ENCODE peak calls at places on chromosome 5, in eight cellular contexts. One of them, this sample, is unnamed.

GRCh38 chr5:160353379-160353778 is 17.0 kb downstream of the C1QTNF2 start:
- DNase-seq in heart left ventricle: peak
- DNase-seq in astrocyte: no peak
- DNase-seq in A549: no peak
- DNase-seq in heart right ventricle: no peak
- DNase-seq in thyroid gland: no peak
- DNase-seq in CD4-positive, alpha-beta T cell: no peak
- DNase-seq in right cardiac atrium: peak
- DNase-seq in this sample: no peak

GRCh38 chr5:146588806-146589355 is 72.9 kb upstream of the GPR151 start:
- DNase-seq in heart left ventricle: no peak
- DNase-seq in astrocyte: no peak
- DNase-seq in A549: no peak
- DNase-seq in heart right ventricle: no peak
- DNase-seq in thyroid gland: no peak
- DNase-seq in CD4-positive, alpha-beta T cell: no peak
- DNase-seq in right cardiac atrium: no peak
- DNase-seq in this sample: no peak

GRCh38 chr5:11822598-11822997 is 81.6 kb downstream of the CTNND2 start:
- DNase-seq in heart left ventricle: no peak
- DNase-seq in astrocyte: no peak
- DNase-seq in A549: no peak
- DNase-seq in heart right ventricle: no peak
- DNase-seq in thyroid gland: no peak
- DNase-seq in CD4-positive, alpha-beta T cell: no peak
- DNase-seq in right cardiac atrium: no peak
- DNase-seq in this sample: no peak

GRCh38 chr5:134524826-134525686 is at the start of gene JADE2:
- DNase-seq in heart left ventricle: peak
- DNase-seq in astrocyte: peak
- DNase-seq in A549: peak
- DNase-seq in heart right ventricle: peak
- DNase-seq in thyroid gland: peak
- DNase-seq in CD4-positive, alpha-beta T cell: peak
- DNase-seq in right cardiac atrium: peak
- DNase-seq in this sample: peak

GRCh38 chr5:81751836-81752643 is 1.1 kb upstream of the SSBP2 start:
- DNase-seq in heart left ventricle: no peak
- DNase-seq in astrocyte: no peak
- DNase-seq in A549: no peak
- DNase-seq in heart right ventricle: peak
- DNase-seq in thyroid gland: no peak
- DNase-seq in CD4-positive, alpha-beta T cell: no peak
- DNase-seq in right cardiac atrium: peak
- DNase-seq in this sample: no peak

GRCh38 chr5:20497356-20497755 is 509.4 kb upstream of the CDH18 start:
- DNase-seq in heart left ventricle: no peak
- DNase-seq in astrocyte: no peak
- DNase-seq in A549: no peak
- DNase-seq in heart right ventricle: no peak
- DNase-seq in thyroid gland: no peak
- DNase-seq in CD4-positive, alpha-beta T cell: no peak
- DNase-seq in right cardiac atrium: no peak
- DNase-seq in this sample: no peak

GRCh38 chr5:68068204-68068603 is 147.4 kb upstream of the PIK3R1 start:
- DNase-seq in heart left ventricle: no peak
- DNase-seq in astrocyte: no peak
- DNase-seq in A549: no peak
- DNase-seq in heart right ventricle: no peak
- DNase-seq in thyroid gland: no peak
- DNase-seq in CD4-positive, alpha-beta T cell: no peak
- DNase-seq in right cardiac atrium: no peak
- DNase-seq in this sample: no peak

GRCh38 chr5:14109041-14109747 is 33.9 kb upstream of the TRIO start:
- DNase-seq in heart left ventricle: no peak
- DNase-seq in astrocyte: peak
- DNase-seq in A549: no peak
- DNase-seq in heart right ventricle: no peak
- DNase-seq in thyroid gland: no peak
- DNase-seq in CD4-positive, alpha-beta T cell: no peak
- DNase-seq in right cardiac atrium: peak
- DNase-seq in this sample: peak

GRCh38 chr5:158763217-158763616 is 336.5 kb downstream of the EBF1 start:
- DNase-seq in heart left ventricle: no peak
- DNase-seq in astrocyte: no peak
- DNase-seq in A549: no peak
- DNase-seq in heart right ventricle: no peak
- DNase-seq in thyroid gland: no peak
- DNase-seq in CD4-positive, alpha-beta T cell: no peak
- DNase-seq in right cardiac atrium: no peak
- DNase-seq in this sample: no peak

GRCh38 chr5:134397196-134397595 is 14.5 kb downstream of the CDKN2AIPNL start:
- DNase-seq in heart left ventricle: no peak
- DNase-seq in astrocyte: no peak
- DNase-seq in A549: no peak
- DNase-seq in heart right ventricle: no peak
- DNase-seq in thyroid gland: no peak
- DNase-seq in CD4-positive, alpha-beta T cell: no peak
- DNase-seq in right cardiac atrium: no peak
- DNase-seq in this sample: no peak

GRCh38 chr5:35483797-35484196 is 133.9 kb upstream of the SPEF2 start:
- DNase-seq in heart left ventricle: no peak
- DNase-seq in astrocyte: no peak
- DNase-seq in A549: no peak
- DNase-seq in heart right ventricle: no peak
- DNase-seq in thyroid gland: no peak
- DNase-seq in CD4-positive, alpha-beta T cell: no peak
- DNase-seq in right cardiac atrium: no peak
- DNase-seq in this sample: no peak

GRCh38 chr5:160369990-160370712 is at the start of gene C1QTNF2:
- DNase-seq in heart left ventricle: peak
- DNase-seq in astrocyte: peak
- DNase-seq in A549: peak
- DNase-seq in heart right ventricle: peak
- DNase-seq in thyroid gland: peak
- DNase-seq in CD4-positive, alpha-beta T cell: no peak
- DNase-seq in right cardiac atrium: peak
- DNase-seq in this sample: peak

GRCh38 chr5:75200776-75201175 is 35.9 kb downstream of the ANKRD31 start:
- DNase-seq in heart left ventricle: no peak
- DNase-seq in astrocyte: peak
- DNase-seq in A549: no peak
- DNase-seq in heart right ventricle: no peak
- DNase-seq in thyroid gland: no peak
- DNase-seq in CD4-positive, alpha-beta T cell: no peak
- DNase-seq in right cardiac atrium: no peak
- DNase-seq in this sample: peak

GRCh38 chr5:35030426-35030825 is 17.3 kb downstream of the AGXT2 start:
- DNase-seq in heart left ventricle: no peak
- DNase-seq in astrocyte: no peak
- DNase-seq in A549: no peak
- DNase-seq in heart right ventricle: no peak
- DNase-seq in thyroid gland: no peak
- DNase-seq in CD4-positive, alpha-beta T cell: no peak
- DNase-seq in right cardiac atrium: no peak
- DNase-seq in this sample: no peak

GRCh38 chr5:52915176-52915875 is 73.8 kb upstream of the ITGA2 start:
- DNase-seq in heart left ventricle: peak
- DNase-seq in astrocyte: peak
- DNase-seq in A549: peak
- DNase-seq in heart right ventricle: peak
- DNase-seq in thyroid gland: peak
- DNase-seq in CD4-positive, alpha-beta T cell: peak
- DNase-seq in right cardiac atrium: peak
- DNase-seq in this sample: peak

GRCh38 chr5:150338546-150338945 is 19.0 kb upstream of the TCOF1 start:
- DNase-seq in heart left ventricle: no peak
- DNase-seq in astrocyte: no peak
- DNase-seq in A549: no peak
- DNase-seq in heart right ventricle: no peak
- DNase-seq in thyroid gland: no peak
- DNase-seq in CD4-positive, alpha-beta T cell: no peak
- DNase-seq in right cardiac atrium: no peak
- DNase-seq in this sample: no peak

GRCh38 chr5:40570408-40571129 is 109.1 kb upstream of the PTGER4 start:
- DNase-seq in heart left ventricle: no peak
- DNase-seq in astrocyte: peak
- DNase-seq in A549: peak
- DNase-seq in heart right ventricle: no peak
- DNase-seq in thyroid gland: no peak
- DNase-seq in CD4-positive, alpha-beta T cell: no peak
- DNase-seq in right cardiac atrium: no peak
- DNase-seq in this sample: no peak

GRCh38 chr5:97455996-97456395 is 272.9 kb upstream of the RIOK2 start:
- DNase-seq in heart left ventricle: no peak
- DNase-seq in astrocyte: no peak
- DNase-seq in A549: no peak
- DNase-seq in heart right ventricle: no peak
- DNase-seq in thyroid gland: no peak
- DNase-seq in CD4-positive, alpha-beta T cell: no peak
- DNase-seq in right cardiac atrium: no peak
- DNase-seq in this sample: no peak

GRCh38 chr5:40486437-40487270 is 193.1 kb upstream of the PTGER4 start:
- DNase-seq in heart left ventricle: no peak
- DNase-seq in astrocyte: peak
- DNase-seq in A549: no peak
- DNase-seq in heart right ventricle: no peak
- DNase-seq in thyroid gland: no peak
- DNase-seq in CD4-positive, alpha-beta T cell: peak
- DNase-seq in right cardiac atrium: no peak
- DNase-seq in this sample: peak

GRCh38 chr5:135324160-135324559 is 74.9 kb downstream of the MACROH2A1 start:
- DNase-seq in heart left ventricle: no peak
- DNase-seq in astrocyte: no peak
- DNase-seq in A549: no peak
- DNase-seq in heart right ventricle: no peak
- DNase-seq in thyroid gland: no peak
- DNase-seq in CD4-positive, alpha-beta T cell: no peak
- DNase-seq in right cardiac atrium: no peak
- DNase-seq in this sample: no peak

GRCh38 chr5:17888155-17888554 is 253.9 kb downstream of the TAF11L14 start:
- DNase-seq in heart left ventricle: no peak
- DNase-seq in astrocyte: no peak
- DNase-seq in A549: no peak
- DNase-seq in heart right ventricle: no peak
- DNase-seq in thyroid gland: no peak
- DNase-seq in CD4-positive, alpha-beta T cell: no peak
- DNase-seq in right cardiac atrium: no peak
- DNase-seq in this sample: no peak

GRCh38 chr5:17880869-17881268 is 246.6 kb downstream of the TAF11L14 start:
- DNase-seq in heart left ventricle: no peak
- DNase-seq in astrocyte: no peak
- DNase-seq in A549: no peak
- DNase-seq in heart right ventricle: no peak
- DNase-seq in thyroid gland: no peak
- DNase-seq in CD4-positive, alpha-beta T cell: no peak
- DNase-seq in right cardiac atrium: no peak
- DNase-seq in this sample: no peak

GRCh38 chr5:17879276-17879675 is 245.0 kb downstream of the TAF11L14 start:
- DNase-seq in heart left ventricle: no peak
- DNase-seq in astrocyte: no peak
- DNase-seq in A549: no peak
- DNase-seq in heart right ventricle: no peak
- DNase-seq in thyroid gland: no peak
- DNase-seq in CD4-positive, alpha-beta T cell: no peak
- DNase-seq in right cardiac atrium: no peak
- DNase-seq in this sample: peak

GRCh38 chr5:17878541-17878940 is 244.3 kb downstream of the TAF11L14 start:
- DNase-seq in heart left ventricle: no peak
- DNase-seq in astrocyte: no peak
- DNase-seq in A549: no peak
- DNase-seq in heart right ventricle: no peak
- DNase-seq in thyroid gland: no peak
- DNase-seq in CD4-positive, alpha-beta T cell: no peak
- DNase-seq in right cardiac atrium: no peak
- DNase-seq in this sample: no peak

GRCh38 chr5:17882760-17883488 is 248.7 kb downstream of the TAF11L14 start:
- DNase-seq in heart left ventricle: no peak
- DNase-seq in astrocyte: peak
- DNase-seq in A549: no peak
- DNase-seq in heart right ventricle: no peak
- DNase-seq in thyroid gland: no peak
- DNase-seq in CD4-positive, alpha-beta T cell: no peak
- DNase-seq in right cardiac atrium: no peak
- DNase-seq in this sample: peak
- H3K27ac ChIP-seq in heart left ventricle: no peak
- H3K27ac ChIP-seq in astrocyte: no peak
- H3K27ac ChIP-seq in A549: no peak
- H3K27ac ChIP-seq in heart right ventricle: no peak
- H3K27ac ChIP-seq in thyroid gland: no peak
- H3K27ac ChIP-seq in CD4-positive, alpha-beta T cell: no peak
- H3K27ac ChIP-seq in right cardiac atrium: no peak
- H3K27ac ChIP-seq in this sample: no peak

GRCh38 chr5:56124885-56125250 is 108.3 kb downstream of the ANKRD55 start:
- DNase-seq in heart left ventricle: no peak
- DNase-seq in astrocyte: no peak
- DNase-seq in A549: no peak
- DNase-seq in heart right ventricle: no peak
- DNase-seq in thyroid gland: no peak
- DNase-seq in CD4-positive, alpha-beta T cell: no peak
- DNase-seq in right cardiac atrium: no peak
- DNase-seq in this sample: no peak
- H3K27ac ChIP-seq in heart left ventricle: no peak
- H3K27ac ChIP-seq in astrocyte: no peak
- H3K27ac ChIP-seq in A549: peak
- H3K27ac ChIP-seq in heart right ventricle: peak
- H3K27ac ChIP-seq in thyroid gland: peak
- H3K27ac ChIP-seq in CD4-positive, alpha-beta T cell: no peak
- H3K27ac ChIP-seq in right cardiac atrium: no peak
- H3K27ac ChIP-seq in this sample: no peak

GRCh38 chr5:177430972-177431316 is 4.5 kb downstream of the GRK6 start:
- DNase-seq in heart left ventricle: no peak
- DNase-seq in astrocyte: no peak
- DNase-seq in A549: no peak
- DNase-seq in heart right ventricle: no peak
- DNase-seq in thyroid gland: no peak
- DNase-seq in CD4-positive, alpha-beta T cell: no peak
- DNase-seq in right cardiac atrium: no peak
- DNase-seq in this sample: no peak
- H3K27ac ChIP-seq in heart left ventricle: no peak
- H3K27ac ChIP-seq in astrocyte: no peak
- H3K27ac ChIP-seq in A549: no peak
- H3K27ac ChIP-seq in heart right ventricle: no peak
- H3K27ac ChIP-seq in thyroid gland: no peak
- H3K27ac ChIP-seq in CD4-positive, alpha-beta T cell: peak
- H3K27ac ChIP-seq in right cardiac atrium: no peak
- H3K27ac ChIP-seq in this sample: no peak

DNA sequence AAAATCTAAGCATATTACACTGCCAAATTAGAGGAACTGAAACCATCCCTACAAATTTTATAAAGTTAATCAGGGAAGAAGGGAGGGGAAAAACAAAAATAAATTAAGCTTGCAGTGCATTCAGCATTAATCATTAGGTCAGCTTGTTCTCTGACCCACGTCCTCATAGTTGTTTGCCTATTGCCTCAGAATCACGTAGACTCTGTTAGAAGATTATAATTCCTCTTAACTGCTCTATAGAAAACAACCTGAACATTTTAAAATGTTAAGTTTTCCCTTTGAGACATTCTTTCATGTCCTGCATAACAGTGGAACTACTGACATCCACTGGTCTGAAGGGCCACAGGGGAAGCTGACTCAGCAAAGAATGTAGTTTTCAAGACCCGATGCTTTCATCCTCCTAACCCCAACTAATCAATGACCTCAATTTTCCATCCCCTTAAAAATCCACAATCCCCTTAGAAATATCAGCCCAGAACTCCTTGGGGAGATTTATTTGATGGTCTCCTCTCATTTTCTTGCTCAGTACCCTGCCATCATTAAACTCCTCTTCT is 112.4 kb downstream of the FBXO4 start:
- DNase-seq in heart left ventricle: no peak
- DNase-seq in astrocyte: no peak
- DNase-seq in A549: no peak
- DNase-seq in heart right ventricle: no peak
- DNase-seq in thyroid gland: no peak
- DNase-seq in CD4-positive, alpha-beta T cell: no peak
- DNase-seq in right cardiac atrium: no peak
- DNase-seq in this sample: no peak
- H3K27ac ChIP-seq in heart left ventricle: no peak
- H3K27ac ChIP-seq in astrocyte: no peak
- H3K27ac ChIP-seq in A549: no peak
- H3K27ac ChIP-seq in heart right ventricle: no peak
- H3K27ac ChIP-seq in thyroid gland: no peak
- H3K27ac ChIP-seq in CD4-positive, alpha-beta T cell: no peak
- H3K27ac ChIP-seq in right cardiac atrium: no peak
- H3K27ac ChIP-seq in this sample: no peak